ENCODE peak calls at places on chromosomes 1 and 21, in six cellular contexts. K is BE2C, F is neural crest cell, W is HFF-Myc, D is B cell, O is AG09309. M is an unnamed sample.

GRCh38 chr1:239361403-239361802 is 25.0 kb upstream of the CHRM3 start:
- DNase-seq in D (no peak), O (peak), F (no peak), W (peak), K (no peak), M (no peak)

GRCh38 chr1:232283864-232284263 is 346.1 kb downstream of the SIPA1L2 start:
- DNase-seq in D (no peak), O (no peak), W (no peak), F (no peak), K (peak), M (no peak)

GRCh38 chr1:206518743-206519142 is 11.4 kb downstream of the RASSF5 start:
- DNase-seq in D (no peak), K (no peak), O (no peak), W (no peak), F (no peak), M (no peak)

GRCh38 chr1:86016076-86016746 is 140.4 kb downstream of the COL24A1 start:
- DNase-seq in D (no peak), F (no peak), O (no peak), W (no peak), K (no peak), M (no peak)

GRCh38 chr1:154006136-154006535 is 15.6 kb downstream of the RPS27 start:
- DNase-seq in F (no peak), K (no peak), W (no peak), D (no peak), O (no peak), M (no peak)

GRCh38 chr1:207033302-207033701 is 746 bp upstream of the C1orf116 start:
- DNase-seq in D (no peak), O (no peak), F (no peak), K (no peak), W (no peak), M (no peak)

GRCh38 chr1:62131093-62131725 is 63.4 kb upstream of the L1TD1 start:
- DNase-seq in W (peak), F (peak), K (peak), D (peak), O (peak), M (no peak)

GRCh38 chr1:90854559-90854958 is 137.5 kb upstream of the BARHL2 start:
- DNase-seq in D (no peak), W (no peak), F (no peak), O (no peak), K (no peak), M (no peak)

GRCh38 chr21:43950481-43950880 is 61.6 kb upstream of the TRAPPC10 start:
- DNase-seq in O (no peak), F (no peak), D (no peak), W (no peak), K (no peak), M (no peak)

GRCh38 chr21:27425574-27425973 is 458.7 kb upstream of the ADAMTS5 start:
- DNase-seq in K (peak), F (no peak), O (peak), W (peak), D (no peak), M (no peak)

GRCh38 chr1:198018529-198018928 is 101.4 kb downstream of the LHX9 start:
- DNase-seq in W (peak), K (peak), D (no peak), O (peak), F (no peak), M (no peak)

GRCh38 chr21:35932232-35932911 is 128.0 kb downstream of the SETD4 start:
- DNase-seq in O (peak), F (no peak), K (no peak), D (peak), W (peak), M (no peak)

DNA sequence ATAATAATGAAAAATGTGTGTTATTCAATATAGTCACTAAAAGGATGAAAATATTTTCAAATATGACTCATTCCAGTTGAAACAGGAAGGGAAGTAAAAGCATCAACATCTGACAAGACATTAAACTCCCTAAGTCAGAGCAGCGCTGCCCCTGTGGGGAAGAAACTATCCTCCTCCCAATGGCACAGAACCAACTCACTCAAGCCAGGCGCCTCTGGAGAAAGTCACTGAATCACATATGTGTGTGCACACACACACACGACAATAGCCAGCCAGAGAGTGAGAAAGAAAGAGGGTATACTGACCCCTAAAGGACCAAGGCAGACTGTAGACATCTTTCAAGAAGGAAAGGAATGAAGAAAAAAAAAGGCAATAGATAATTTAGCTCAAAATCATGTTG is 126.9 kb downstream of the SETD4 start:
- DNase-seq in O (peak), F (no peak), W (peak), K (no peak), D (no peak), M (no peak)
- TF ChIP-seq CTCF in O (peak), F (no peak), W (peak), K (no peak), D (no peak), M (no peak)

DNA sequence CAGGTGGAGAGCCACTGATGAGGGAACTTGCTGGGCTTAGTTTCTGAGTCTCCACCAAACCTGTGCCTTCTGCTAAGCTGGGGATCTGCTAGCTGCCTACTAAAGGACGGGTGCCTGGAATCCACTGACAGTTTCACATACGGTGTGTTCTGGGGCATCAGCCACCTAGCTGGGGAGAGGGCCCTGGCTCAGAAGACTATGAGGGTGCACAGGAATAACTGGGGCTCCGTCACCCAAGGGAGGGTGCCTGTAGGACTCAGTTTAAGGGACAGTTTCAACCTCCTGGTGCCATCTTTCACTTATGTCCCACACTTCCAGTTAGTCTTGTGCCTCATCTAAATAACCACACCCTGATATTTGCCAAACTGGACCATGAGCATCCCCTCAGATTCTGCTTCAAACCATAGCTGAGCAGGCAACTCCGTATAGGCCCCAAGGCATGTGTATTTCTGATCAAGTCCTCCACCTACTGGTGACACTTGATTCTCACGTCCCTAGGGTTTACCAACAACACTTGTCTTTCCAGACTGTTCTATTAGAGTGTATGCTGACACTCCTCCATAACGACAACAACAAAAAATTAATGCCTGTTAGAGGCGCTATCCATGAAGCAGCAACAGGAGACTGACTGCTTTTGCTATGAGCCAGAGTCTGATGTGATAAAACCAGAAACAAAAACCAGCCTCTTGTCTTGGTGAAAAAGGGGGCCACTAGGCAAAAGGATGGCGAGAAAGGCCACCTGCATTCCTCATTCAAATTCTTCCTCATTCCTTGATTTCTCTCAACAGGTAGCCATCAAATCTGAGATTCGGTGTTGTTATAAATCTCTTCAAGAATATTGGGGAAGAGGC is 55.0 kb upstream of the PAXBP1 start:
- DNase-seq in O (no peak), D (peak), K (peak), W (peak), F (peak), M (no peak)
- TF ChIP-seq CTCF in O (peak), D (peak), K (peak), W (peak), F (peak), M (peak)

DNA sequence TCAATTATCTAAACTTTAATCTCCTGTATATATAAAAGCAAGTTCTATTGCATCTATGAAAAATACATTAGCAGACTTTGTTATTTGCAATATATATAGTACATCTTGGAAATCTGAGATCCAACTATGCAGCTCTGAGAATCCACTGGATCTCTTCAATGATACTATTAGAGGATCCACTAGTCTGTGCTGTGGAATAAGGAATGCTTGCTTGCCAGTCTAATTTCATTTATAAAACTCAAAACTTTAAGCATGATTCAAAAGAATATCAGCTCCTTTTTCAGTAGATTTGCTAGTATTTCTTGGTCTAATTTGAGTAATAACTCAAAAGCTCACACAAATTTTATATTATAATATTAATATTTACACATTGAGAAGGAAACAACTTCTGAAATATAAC is 115.1 kb downstream of the SPATA6 start:
- DNase-seq in F (no peak), K (no peak), O (no peak), W (no peak), D (no peak), M (no peak)
- TF ChIP-seq CTCF in F (no peak), K (no peak), O (no peak), W (no peak), D (no peak), M (no peak)

DNA sequence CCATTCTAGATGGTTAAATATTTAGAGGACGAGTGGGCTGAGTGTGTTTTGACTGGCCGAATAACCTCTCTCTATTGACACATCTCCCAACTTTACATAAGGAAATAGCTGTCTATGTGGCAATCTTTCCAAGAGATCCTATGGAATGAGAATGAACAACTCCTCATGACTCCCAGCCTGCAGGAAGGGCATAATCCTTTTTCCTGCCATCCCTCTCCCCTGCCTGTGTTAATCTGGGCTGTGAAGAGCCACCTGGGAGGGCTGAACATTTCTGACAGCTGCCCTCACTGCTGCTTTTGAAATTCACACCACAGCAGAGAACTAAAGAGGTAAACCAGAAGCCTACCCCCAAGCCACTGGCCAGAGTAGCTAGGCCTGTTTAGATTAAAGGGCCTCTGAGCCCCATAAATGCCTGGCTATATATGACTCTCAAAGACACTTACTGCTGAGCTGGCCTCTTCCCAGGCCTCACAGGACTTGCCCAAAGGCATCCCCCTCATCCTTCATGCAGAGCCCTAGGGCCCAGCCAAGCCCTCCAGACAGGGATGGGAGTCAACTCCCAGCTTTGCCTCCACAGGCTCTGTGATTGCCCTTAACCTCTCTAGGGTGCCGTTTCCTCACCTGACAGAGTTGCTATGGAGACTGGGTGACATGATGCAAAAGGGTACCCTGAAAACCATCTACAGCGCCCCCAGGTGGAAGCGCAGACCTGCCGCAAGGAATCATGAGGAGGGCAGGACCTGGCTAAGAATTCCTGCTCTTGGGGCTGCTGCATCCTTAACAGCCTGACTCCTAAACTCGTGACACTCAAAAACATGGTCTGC is 42.0 kb upstream of the LDLRAP1 start:
- DNase-seq in W (no peak), F (no peak), D (no peak), O (peak), K (no peak), M (no peak)
- TF ChIP-seq CTCF in W (peak), F (peak), D (peak), O (peak), K (no peak), M (peak)

GRCh38 chr1:12629521-12629956 is 11.5 kb upstream of the DHRS3 start:
- DNase-seq in F (no peak), K (no peak), O (no peak), D (no peak), W (no peak), M (no peak)
- TF ChIP-seq CTCF in F (no peak), K (no peak), O (no peak), D (no peak), W (no peak), M (no peak)

GRCh38 chr1:17004466-17005364 is 7.0 kb downstream of the ATP13A2 start:
- DNase-seq in O (no peak), K (no peak), D (no peak), W (no peak), F (no peak), M (no peak)
- TF ChIP-seq CTCF in O (peak), K (no peak), D (no peak), W (no peak), F (no peak), M (no peak)